ENCODE peak calls at places on chromosomes 4 and X, in five cellular contexts. One of them, this sample, is unnamed.

GRCh38 chr4:113809313-113809712 is 47.8 kb upstream of the CAMK2D start:
- DNase-seq in effector memory CD4-positive, alpha-beta T cell: no peak
- DNase-seq in HS-27A: no peak
- DNase-seq in ureter: peak
- DNase-seq in SJSA1: no peak
- DNase-seq in this sample: no peak

GRCh38 chrX:22742174-22742573 is 257.6 kb upstream of the DDX53 start:
- DNase-seq in HS-27A: no peak
- DNase-seq in SJSA1: no peak
- DNase-seq in ureter: no peak
- DNase-seq in effector memory CD4-positive, alpha-beta T cell: no peak
- DNase-seq in this sample: no peak

GRCh38 chr4:145217339-145217738 is 37.0 kb upstream of the OTUD4 start:
- DNase-seq in HS-27A: no peak
- DNase-seq in SJSA1: no peak
- DNase-seq in effector memory CD4-positive, alpha-beta T cell: no peak
- DNase-seq in ureter: no peak
- DNase-seq in this sample: no peak

GRCh38 chrX:47900833-47901232 is 64.1 kb downstream of the ZNF81 start:
- DNase-seq in ureter: no peak
- DNase-seq in SJSA1: no peak
- DNase-seq in effector memory CD4-positive, alpha-beta T cell: no peak
- DNase-seq in HS-27A: no peak
- DNase-seq in this sample: no peak

GRCh38 chrX:86370927-86371326 is 222.7 kb downstream of the DACH2 start:
- DNase-seq in ureter: no peak
- DNase-seq in effector memory CD4-positive, alpha-beta T cell: no peak
- DNase-seq in HS-27A: no peak
- DNase-seq in SJSA1: no peak
- DNase-seq in this sample: no peak

GRCh38 chrX:132483523-132483922 is 5.3 kb downstream of the MBNL3 start:
- DNase-seq in HS-27A: no peak
- DNase-seq in effector memory CD4-positive, alpha-beta T cell: no peak
- DNase-seq in SJSA1: no peak
- DNase-seq in ureter: no peak
- DNase-seq in this sample: no peak

GRCh38 chrX:85365370-85365995 is 14.0 kb downstream of the POF1B start:
- DNase-seq in ureter: no peak
- DNase-seq in HS-27A: no peak
- DNase-seq in effector memory CD4-positive, alpha-beta T cell: no peak
- DNase-seq in SJSA1: no peak
- DNase-seq in this sample: no peak

GRCh38 chr4:107213410-107213809 is 177.3 kb upstream of the DKK2 start:
- DNase-seq in SJSA1: no peak
- DNase-seq in ureter: no peak
- DNase-seq in effector memory CD4-positive, alpha-beta T cell: no peak
- DNase-seq in HS-27A: no peak
- DNase-seq in this sample: no peak

GRCh38 chrX:11437642-11438379 is 144.6 kb downstream of the AMELX start:
- DNase-seq in effector memory CD4-positive, alpha-beta T cell: no peak
- DNase-seq in HS-27A: no peak
- DNase-seq in ureter: no peak
- DNase-seq in SJSA1: no peak
- DNase-seq in this sample: peak

GRCh38 chr4:92253986-92254671 is 49.6 kb upstream of the GRID2 start:
- DNase-seq in HS-27A: no peak
- DNase-seq in ureter: no peak
- DNase-seq in effector memory CD4-positive, alpha-beta T cell: no peak
- DNase-seq in SJSA1: no peak
- DNase-seq in this sample: no peak

GRCh38 chr4:34720563-34720962 is 1523.8 kb downstream of the ARAP2 start:
- DNase-seq in ureter: no peak
- DNase-seq in HS-27A: peak
- DNase-seq in effector memory CD4-positive, alpha-beta T cell: no peak
- DNase-seq in SJSA1: no peak
- DNase-seq in this sample: no peak

GRCh38 chr4:136742330-136742729 is 790.0 kb downstream of the PCDH18 start:
- DNase-seq in ureter: no peak
- DNase-seq in HS-27A: no peak
- DNase-seq in effector memory CD4-positive, alpha-beta T cell: no peak
- DNase-seq in SJSA1: no peak
- DNase-seq in this sample: no peak

GRCh38 chr4:62548108-62548524 is 1348.0 kb downstream of the ADGRL3 start:
- DNase-seq in SJSA1: no peak
- DNase-seq in ureter: no peak
- DNase-seq in effector memory CD4-positive, alpha-beta T cell: no peak
- DNase-seq in HS-27A: no peak
- DNase-seq in this sample: peak

GRCh38 chr4:105936901-105937300 is 41.6 kb downstream of the NPNT start:
- DNase-seq in SJSA1: no peak
- DNase-seq in ureter: no peak
- DNase-seq in HS-27A: no peak
- DNase-seq in effector memory CD4-positive, alpha-beta T cell: no peak
- DNase-seq in this sample: peak

GRCh38 chrX:14529288-14529989 is at the start of gene GLRA2:
- DNase-seq in SJSA1: no peak
- DNase-seq in ureter: no peak
- DNase-seq in HS-27A: no peak
- DNase-seq in effector memory CD4-positive, alpha-beta T cell: no peak
- DNase-seq in this sample: no peak

GRCh38 chr4:82201805-82202636 is 171.8 kb downstream of the HNRNPD start:
- DNase-seq in HS-27A: peak
- DNase-seq in effector memory CD4-positive, alpha-beta T cell: peak
- DNase-seq in SJSA1: no peak
- DNase-seq in ureter: no peak
- DNase-seq in this sample: no peak

GRCh38 chr4:126354784-126355183 is 1040.0 kb downstream of the FAT4 start:
- DNase-seq in effector memory CD4-positive, alpha-beta T cell: no peak
- DNase-seq in HS-27A: no peak
- DNase-seq in SJSA1: no peak
- DNase-seq in ureter: no peak
- DNase-seq in this sample: no peak

GRCh38 chrX:47863187-47863586 is 26.5 kb downstream of the ZNF81 start:
- DNase-seq in HS-27A: no peak
- DNase-seq in SJSA1: no peak
- DNase-seq in ureter: no peak
- DNase-seq in effector memory CD4-positive, alpha-beta T cell: no peak
- DNase-seq in this sample: no peak

This sample was measured in Right ventricle myocardium inferior.